ENCODE peak calls at places on chromosome 9, in seven cellular contexts. One of them, this sample, is unnamed. For H3K4me1, the result is how much of the 10 kb centered on the place peaks cover.

GRCh38 chr9:27117489-27118135 is 8.6 kb downstream of the TEK start:
- DNase-seq in breast epithelium: no peak
- DNase-seq in Peyer's patch: peak
- DNase-seq in heart left ventricle: peak
- DNase-seq in ovary: no peak
- DNase-seq in thyroid gland: peak
- DNase-seq in uterus: peak
- DNase-seq in this sample: no peak

GRCh38 chr9:107274096-107274495 is 9.0 kb upstream of the RAD23B start:
- DNase-seq in heart left ventricle: no peak
- DNase-seq in thyroid gland: no peak
- DNase-seq in Peyer's patch: no peak
- DNase-seq in uterus: no peak
- DNase-seq in ovary: no peak
- DNase-seq in breast epithelium: no peak
- DNase-seq in this sample: no peak

GRCh38 chr9:21833090-21833801 is 30.8 kb downstream of the MTAP start:
- DNase-seq in breast epithelium: no peak
- DNase-seq in uterus: no peak
- DNase-seq in heart left ventricle: no peak
- DNase-seq in thyroid gland: no peak
- DNase-seq in Peyer's patch: no peak
- DNase-seq in ovary: no peak
- DNase-seq in this sample: no peak

GRCh38 chr9:99054581-99054980 is 50.3 kb upstream of the TGFBR1 start:
- DNase-seq in ovary: no peak
- DNase-seq in thyroid gland: no peak
- DNase-seq in uterus: no peak
- DNase-seq in heart left ventricle: no peak
- DNase-seq in Peyer's patch: no peak
- DNase-seq in breast epithelium: peak
- DNase-seq in this sample: no peak

GRCh38 chr9:76459691-76460635 is 981 bp downstream of the GCNT1 start:
- DNase-seq in ovary: no peak
- DNase-seq in heart left ventricle: peak
- DNase-seq in breast epithelium: peak
- DNase-seq in uterus: peak
- DNase-seq in Peyer's patch: peak
- DNase-seq in thyroid gland: peak
- DNase-seq in this sample: no peak

GRCh38 chr9:72304538-72304937 is 60.5 kb downstream of the ZFAND5 start:
- DNase-seq in ovary: no peak
- DNase-seq in thyroid gland: no peak
- DNase-seq in breast epithelium: no peak
- DNase-seq in uterus: no peak
- DNase-seq in heart left ventricle: no peak
- DNase-seq in Peyer's patch: no peak
- DNase-seq in this sample: no peak

GRCh38 chr9:130927995-130928900 is 10.8 kb downstream of the FIBCD1 start:
- DNase-seq in uterus: no peak
- DNase-seq in Peyer's patch: no peak
- DNase-seq in breast epithelium: no peak
- DNase-seq in heart left ventricle: peak
- DNase-seq in ovary: no peak
- DNase-seq in thyroid gland: peak
- DNase-seq in this sample: no peak

GRCh38 chr9:34948438-34948837 is 9.6 kb upstream of the PHF24 start:
- DNase-seq in heart left ventricle: no peak
- DNase-seq in thyroid gland: no peak
- DNase-seq in ovary: no peak
- DNase-seq in uterus: no peak
- DNase-seq in Peyer's patch: no peak
- DNase-seq in breast epithelium: no peak
- DNase-seq in this sample: peak

GRCh38 chr9:92887880-92888338 is 10.1 kb upstream of the ZNF484 start:
- DNase-seq in uterus: no peak
- DNase-seq in Peyer's patch: no peak
- DNase-seq in heart left ventricle: no peak
- DNase-seq in ovary: no peak
- DNase-seq in thyroid gland: peak
- DNase-seq in breast epithelium: no peak
- DNase-seq in this sample: no peak

GRCh38 chr9:96209407-96210031 is 92.5 kb downstream of the HSD17B3 start:
- DNase-seq in breast epithelium: no peak
- DNase-seq in ovary: no peak
- DNase-seq in thyroid gland: no peak
- DNase-seq in uterus: no peak
- DNase-seq in heart left ventricle: no peak
- DNase-seq in Peyer's patch: peak
- DNase-seq in this sample: no peak

GRCh38 chr9:125343518-125344284 is 82.1 kb downstream of the GAPVD1 start:
- DNase-seq in ovary: no peak
- DNase-seq in breast epithelium: no peak
- DNase-seq in heart left ventricle: no peak
- DNase-seq in Peyer's patch: no peak
- DNase-seq in thyroid gland: peak
- DNase-seq in uterus: no peak
- DNase-seq in this sample: no peak

GRCh38 chr9:116087246-116087645 is 66.3 kb upstream of the PAPPA start:
- DNase-seq in heart left ventricle: peak
- DNase-seq in ovary: no peak
- DNase-seq in breast epithelium: peak
- DNase-seq in thyroid gland: peak
- DNase-seq in Peyer's patch: peak
- DNase-seq in uterus: peak
- DNase-seq in this sample: no peak

GRCh38 chr9:131420913-131421312 is 27.0 kb downstream of the PRRC2B start:
- DNase-seq in breast epithelium: peak
- DNase-seq in thyroid gland: no peak
- DNase-seq in ovary: no peak
- DNase-seq in heart left ventricle: no peak
- DNase-seq in Peyer's patch: no peak
- DNase-seq in uterus: no peak
- DNase-seq in this sample: no peak

GRCh38 chr9:21993893-21994525 is at the start of gene CDKN2A:
- DNase-seq in ovary: no peak
- DNase-seq in heart left ventricle: peak
- DNase-seq in uterus: no peak
- DNase-seq in Peyer's patch: peak
- DNase-seq in breast epithelium: no peak
- DNase-seq in thyroid gland: no peak
- DNase-seq in this sample: no peak

GRCh38 chr9:125409217-125409636 is 147.6 kb downstream of the GAPVD1 start:
- DNase-seq in Peyer's patch: no peak
- DNase-seq in uterus: no peak
- DNase-seq in ovary: no peak
- DNase-seq in heart left ventricle: no peak
- DNase-seq in thyroid gland: no peak
- DNase-seq in breast epithelium: no peak
- DNase-seq in this sample: no peak

GRCh38 chr9:4555251-4555650 is 65.0 kb downstream of the SLC1A1 start:
- DNase-seq in thyroid gland: peak
- DNase-seq in heart left ventricle: peak
- DNase-seq in Peyer's patch: no peak
- DNase-seq in breast epithelium: no peak
- DNase-seq in uterus: peak
- DNase-seq in ovary: no peak
- DNase-seq in this sample: no peak

GRCh38 chr9:35490155-35490909 is 421 bp downstream of the RUSC2 start:
- DNase-seq in breast epithelium: no peak
- DNase-seq in ovary: peak
- DNase-seq in heart left ventricle: peak
- DNase-seq in thyroid gland: peak
- DNase-seq in Peyer's patch: peak
- DNase-seq in uterus: peak
- DNase-seq in this sample: peak

GRCh38 chr9:73133921-73134407 is 17.7 kb upstream of the ANXA1 start:
- DNase-seq in breast epithelium: peak
- DNase-seq in Peyer's patch: peak
- DNase-seq in uterus: no peak
- DNase-seq in heart left ventricle: no peak
- DNase-seq in ovary: no peak
- DNase-seq in thyroid gland: no peak
- DNase-seq in this sample: no peak

GRCh38 chr9:3511537-3511936 is 14.3 kb downstream of the RFX3 start:
- DNase-seq in heart left ventricle: no peak
- DNase-seq in Peyer's patch: no peak
- DNase-seq in ovary: no peak
- DNase-seq in thyroid gland: no peak
- DNase-seq in uterus: no peak
- DNase-seq in breast epithelium: no peak
- DNase-seq in this sample: no peak

GRCh38 chr9:107504585-107505455 is 15.3 kb upstream of the KLF4 start:
- DNase-seq in Peyer's patch: peak
- DNase-seq in breast epithelium: peak
- DNase-seq in ovary: no peak
- DNase-seq in uterus: no peak
- DNase-seq in thyroid gland: peak
- DNase-seq in heart left ventricle: no peak
- DNase-seq in this sample: no peak

GRCh38 chr9:98022447-98022846 is 34.1 kb upstream of the NANS start:
- DNase-seq in breast epithelium: no peak
- DNase-seq in heart left ventricle: no peak
- DNase-seq in thyroid gland: no peak
- DNase-seq in uterus: no peak
- DNase-seq in Peyer's patch: no peak
- DNase-seq in ovary: no peak
- DNase-seq in this sample: no peak
- H3K4me1 ChIP-seq in breast epithelium: under half
- H3K4me1 ChIP-seq in heart left ventricle: under half
- H3K4me1 ChIP-seq in thyroid gland: under half
- H3K4me1 ChIP-seq in uterus: under half
- H3K4me1 ChIP-seq in Peyer's patch: under half
- H3K4me1 ChIP-seq in ovary: under half
- H3K4me1 ChIP-seq in this sample: under half

GRCh38 chr9:128102861-128103588 is 24.5 kb downstream of the PTGES2 start:
- DNase-seq in ovary: peak
- DNase-seq in Peyer's patch: no peak
- DNase-seq in breast epithelium: no peak
- DNase-seq in heart left ventricle: peak
- DNase-seq in uterus: peak
- DNase-seq in thyroid gland: peak
- DNase-seq in this sample: no peak

GRCh38 chr9:128102196-128102595 is 25.3 kb downstream of the PTGES2 start:
- DNase-seq in breast epithelium: no peak
- DNase-seq in Peyer's patch: no peak
- DNase-seq in ovary: no peak
- DNase-seq in uterus: no peak
- DNase-seq in heart left ventricle: no peak
- DNase-seq in thyroid gland: no peak
- DNase-seq in this sample: no peak

GRCh38 chr9:128103589-128103962 is 24.0 kb downstream of the PTGES2 start:
- DNase-seq in ovary: no peak
- DNase-seq in Peyer's patch: no peak
- DNase-seq in heart left ventricle: no peak
- DNase-seq in uterus: no peak
- DNase-seq in thyroid gland: peak
- DNase-seq in breast epithelium: no peak
- DNase-seq in this sample: no peak

GRCh38 chr9:128105538-128106175 is 21.9 kb downstream of the PTGES2 start:
- DNase-seq in uterus: no peak
- DNase-seq in Peyer's patch: no peak
- DNase-seq in thyroid gland: no peak
- DNase-seq in ovary: no peak
- DNase-seq in heart left ventricle: no peak
- DNase-seq in breast epithelium: no peak
- DNase-seq in this sample: no peak

GRCh38 chr9:128104171-128104618 is 23.3 kb downstream of the PTGES2 start:
- DNase-seq in ovary: peak
- DNase-seq in heart left ventricle: peak
- DNase-seq in Peyer's patch: peak
- DNase-seq in breast epithelium: no peak
- DNase-seq in uterus: no peak
- DNase-seq in thyroid gland: peak
- DNase-seq in this sample: no peak
- TF ChIP-seq POLR2A in ovary: no peak
- TF ChIP-seq POLR2A in heart left ventricle: no peak
- TF ChIP-seq POLR2A in Peyer's patch: peak
- TF ChIP-seq POLR2A in breast epithelium: no peak
- TF ChIP-seq POLR2A in uterus: no peak
- TF ChIP-seq POLR2A in thyroid gland: no peak
- TF ChIP-seq POLR2A in this sample: peak

DNA sequence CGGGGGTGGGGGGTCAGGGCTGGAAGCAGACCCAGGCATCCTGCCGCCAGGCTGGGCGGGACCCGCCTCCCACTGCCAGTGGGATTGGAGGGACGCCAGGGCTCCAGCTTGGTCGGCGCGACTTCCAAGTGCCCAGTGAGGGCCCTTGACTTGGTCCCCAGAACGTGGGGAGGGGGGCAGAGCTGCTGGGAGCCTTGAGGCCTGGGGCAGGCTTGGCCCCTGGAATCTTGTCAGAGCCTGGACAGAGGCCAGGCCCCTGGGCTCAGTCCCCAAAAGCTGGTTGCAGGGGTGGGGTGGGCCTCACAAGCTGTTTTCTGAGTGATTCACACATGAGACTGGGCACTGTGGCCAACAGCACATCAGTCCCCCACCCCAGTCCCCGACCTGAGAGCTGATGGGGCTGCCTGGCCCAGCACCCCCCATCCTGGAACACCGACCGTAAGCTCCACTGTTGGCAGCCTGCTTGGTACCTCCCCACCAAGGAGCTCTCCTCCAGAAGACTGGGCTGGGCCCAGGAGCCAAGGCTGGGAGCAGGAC is 528 bp downstream of the CLIC3 start:
- DNase-seq in ovary: no peak
- DNase-seq in breast epithelium: no peak
- DNase-seq in heart left ventricle: peak
- DNase-seq in uterus: no peak
- DNase-seq in Peyer's patch: no peak
- DNase-seq in thyroid gland: peak
- DNase-seq in this sample: no peak
- H3K4me1 ChIP-seq in ovary: under half
- H3K4me1 ChIP-seq in breast epithelium: under half
- H3K4me1 ChIP-seq in heart left ventricle: under half
- H3K4me1 ChIP-seq in uterus: under half
- H3K4me1 ChIP-seq in Peyer's patch: half or more
- H3K4me1 ChIP-seq in thyroid gland: under half
- H3K4me1 ChIP-seq in this sample: half or more

DNA sequence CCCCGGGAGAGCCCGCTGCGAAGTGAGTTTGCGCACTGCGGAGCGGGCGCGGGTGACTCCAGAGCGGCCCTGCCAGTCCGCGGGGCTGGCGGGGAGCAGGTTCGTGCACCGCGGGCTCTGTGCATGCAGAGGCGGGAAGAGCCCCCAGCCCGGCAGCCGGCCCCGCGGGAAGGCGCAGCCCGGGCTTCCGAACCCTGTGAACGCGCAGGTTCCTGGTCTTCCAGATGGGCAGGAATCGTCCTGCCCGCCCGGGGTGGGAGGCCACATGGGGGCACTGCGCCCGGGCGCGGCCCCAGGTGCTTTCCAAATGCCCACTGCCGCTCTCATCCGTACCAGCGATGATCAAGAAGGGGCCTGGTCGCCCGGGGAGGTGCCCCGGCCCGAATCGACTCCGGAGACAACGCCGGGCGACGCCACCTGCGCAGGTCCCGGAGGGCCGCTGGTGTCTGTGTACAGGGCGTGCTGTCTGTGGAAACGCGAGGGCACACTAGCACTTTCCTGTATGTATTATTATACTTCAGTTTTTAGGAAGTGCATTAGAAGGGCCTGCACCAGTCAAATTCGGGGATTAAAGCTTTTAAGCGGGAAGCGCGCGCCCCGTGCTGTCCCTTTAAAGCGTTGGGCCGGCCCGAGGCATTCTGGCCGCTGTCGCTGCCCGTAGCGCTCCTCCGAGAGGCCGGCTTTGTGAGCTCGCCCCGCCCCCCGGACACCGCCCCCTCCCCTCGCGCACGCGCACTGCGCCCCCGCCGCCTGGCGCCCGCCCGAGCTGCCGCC is at the start of gene WDR5:
- DNase-seq in ovary: peak
- DNase-seq in heart left ventricle: peak
- DNase-seq in uterus: peak
- DNase-seq in breast epithelium: peak
- DNase-seq in Peyer's patch: peak
- DNase-seq in thyroid gland: peak
- DNase-seq in this sample: peak
- TF ChIP-seq POLR2A in ovary: peak
- TF ChIP-seq POLR2A in heart left ventricle: no peak
- TF ChIP-seq POLR2A in uterus: no peak
- TF ChIP-seq POLR2A in breast epithelium: no peak
- TF ChIP-seq POLR2A in Peyer's patch: no peak
- TF ChIP-seq POLR2A in thyroid gland: peak
- TF ChIP-seq POLR2A in this sample: no peak

This sample was measured in esophagus muscularis mucosa.